ENCODE peak calls at places on chromosomes 2 and 18, in ten cellular contexts. Q is cardiac muscle cell, P is AG09319, U is fibroblast of mammary gland, D is foreskin fibroblast, G is neural progenitor cell, Y is right atrium auricular region, S is nephron progenitor cell, O is H9, L is AG09309. V is an unnamed sample.

GRCh38 chr18:76588591-76589303 is 93.7 kb upstream of the ZNF516 start:
- DNase-seq in Q (peak), P (no peak), U (no peak), D (peak), G (peak), Y (no peak), S (no peak), O (no peak), L (no peak), V (no peak)

GRCh38 chr2:215529271-215529670 is 93.4 kb upstream of the FN1 start:
- DNase-seq in Q (peak), P (no peak), U (peak), D (peak), G (no peak), Y (no peak), S (no peak), O (no peak), L (no peak), V (no peak)

GRCh38 chr2:14355102-14355501 is 277.4 kb upstream of the LRATD1 start:
- DNase-seq in Q (no peak), P (no peak), U (no peak), D (no peak), G (no peak), Y (no peak), S (no peak), O (no peak), L (no peak), V (no peak)

GRCh38 chr2:173752152-173752551 is 213.0 kb downstream of the SP3 start:
- DNase-seq in Q (peak), P (no peak), U (peak), D (peak), G (no peak), Y (no peak), S (no peak), O (no peak), L (peak), V (no peak)

GRCh38 chr18:48166336-48166875 is 235.9 kb upstream of the SMAD2 start:
- DNase-seq in Q (no peak), P (no peak), U (no peak), D (no peak), G (no peak), Y (no peak), S (no peak), O (no peak), L (no peak), V (no peak)

GRCh38 chr2:161570424-161571050 is 53.7 kb upstream of the SLC4A10 start:
- DNase-seq in Q (no peak), P (no peak), U (no peak), D (peak), G (peak), Y (no peak), S (no peak), O (no peak), L (no peak), V (no peak)

GRCh38 chr2:109720379-109721116 is 73.6 kb upstream of the RGPD5 start:
- DNase-seq in Q (no peak), P (no peak), U (no peak), D (no peak), G (no peak), Y (peak), S (no peak), O (no peak), L (no peak), V (no peak)

GRCh38 chr2:13558368-13558767 is 841.6 kb downstream of the TRIB2 start:
- DNase-seq in Q (no peak), P (no peak), U (peak), D (no peak), G (no peak), Y (no peak), S (no peak), O (no peak), L (no peak), V (no peak)

GRCh38 chr18:2502394-2502793 is 68.9 kb downstream of the METTL4 start:
- DNase-seq in Q (no peak), P (no peak), U (no peak), D (no peak), G (no peak), Y (no peak), S (no peak), O (no peak), L (no peak), V (no peak)

GRCh38 chr2:207045531-207045930 is 106.2 kb downstream of the CPO start:
- DNase-seq in Q (peak), P (no peak), U (no peak), D (no peak), G (no peak), Y (no peak), S (no peak), O (no peak), L (no peak), V (no peak)

GRCh38 chr18:21997207-21998143 is 171.9 kb upstream of the GATA6 start:
- DNase-seq in Q (peak), P (no peak), U (peak), D (peak), G (peak), Y (no peak), S (no peak), O (no peak), L (no peak), V (no peak)

GRCh38 chr18:67104700-67105284 is 411.7 kb downstream of the DSEL start:
- DNase-seq in Q (peak), P (peak), U (peak), D (peak), G (peak), Y (peak), S (peak), O (peak), L (peak), V (peak)

GRCh38 chr2:68320118-68320641 is 431 bp upstream of the CNRIP1 start:
- DNase-seq in Q (no peak), P (no peak), U (no peak), D (peak), G (peak), Y (no peak), S (peak), O (peak), L (no peak), V (peak)

GRCh38 chr2:106841886-106842645 is 43.9 kb downstream of the ST6GAL2 start:
- DNase-seq in Q (no peak), P (no peak), U (no peak), D (no peak), G (no peak), Y (no peak), S (no peak), O (no peak), L (no peak), V (no peak)

GRCh38 chr2:217864960-217865359 is 137.8 kb downstream of the TNS1 start:
- DNase-seq in Q (no peak), P (no peak), U (no peak), D (no peak), G (no peak), Y (no peak), S (no peak), O (no peak), L (no peak), V (no peak)

GRCh38 chr2:46273225-46273863 is 23.9 kb upstream of the EPAS1 start:
- DNase-seq in Q (no peak), P (no peak), U (peak), D (no peak), G (no peak), Y (no peak), S (no peak), O (no peak), L (no peak), V (no peak)

GRCh38 chr2:46276652-46277051 is 20.6 kb upstream of the EPAS1 start:
- DNase-seq in Q (peak), P (no peak), U (peak), D (peak), G (no peak), Y (no peak), S (no peak), O (no peak), L (no peak), V (no peak)

GRCh38 chr2:46277470-46278190 is 19.6 kb upstream of the EPAS1 start:
- DNase-seq in Q (no peak), P (no peak), U (no peak), D (no peak), G (no peak), Y (no peak), S (no peak), O (no peak), L (no peak), V (no peak)

GRCh38 chr2:46273919-46274318 is 23.3 kb upstream of the EPAS1 start:
- DNase-seq in Q (no peak), P (no peak), U (no peak), D (no peak), G (no peak), Y (no peak), S (no peak), O (no peak), L (no peak), V (no peak)

GRCh38 chr2:46275995-46276394 is 21.2 kb upstream of the EPAS1 start:
- DNase-seq in Q (peak), P (no peak), U (no peak), D (no peak), G (peak), Y (peak), S (peak), O (peak), L (no peak), V (peak)
- TF ChIP-seq CTCF in Q (no peak), P (no peak), U (no peak), D (no peak), G (no peak), Y (no peak), S (no peak), O (no peak), L (no peak), V (no peak)

GRCh38 chr2:190272457-190272842 is 47.2 kb downstream of the HIBCH start:
- DNase-seq in Q (no peak), P (no peak), U (no peak), D (no peak), G (no peak), Y (no peak), S (peak), O (no peak), L (no peak), V (no peak)

GRCh38 chr2:190280565-190281330 is 38.9 kb downstream of the HIBCH start:
- DNase-seq in Q (no peak), P (no peak), U (no peak), D (no peak), G (no peak), Y (no peak), S (no peak), O (no peak), L (no peak), V (no peak)

GRCh38 chr2:190271783-190272456 is 47.7 kb downstream of the HIBCH start:
- DNase-seq in Q (no peak), P (no peak), U (no peak), D (no peak), G (no peak), Y (no peak), S (no peak), O (no peak), L (no peak), V (no peak)

GRCh38 chr2:190277234-190278112 is 42.2 kb downstream of the HIBCH start:
- DNase-seq in Q (peak), P (no peak), U (peak), D (peak), G (peak), Y (no peak), S (no peak), O (no peak), L (peak), V (no peak)
- TF ChIP-seq CTCF in Q (peak), P (peak), U (peak), D (peak), G (peak), Y (no peak), S (peak), O (peak), L (peak), V (peak)

GRCh38 chr2:100246163-100247145 is 75.8 kb downstream of the LONRF2 start:
- DNase-seq in Q (no peak), P (no peak), U (peak), D (peak), G (peak), Y (no peak), S (no peak), O (no peak), L (no peak), V (peak)
- TF ChIP-seq CTCF in Q (peak), P (peak), U (peak), D (peak), G (peak), Y (peak), S (peak), O (peak), L (peak), V (peak)

GRCh38 chr2:195489101-195489500 is 167.9 kb upstream of the SLC39A10 start:
- DNase-seq in Q (peak), P (no peak), U (peak), D (peak), G (no peak), Y (no peak), S (no peak), O (no peak), L (no peak), V (peak)

GRCh38 chr2:195488567-195488966 is 168.5 kb upstream of the SLC39A10 start:
- DNase-seq in Q (no peak), P (no peak), U (no peak), D (peak), G (no peak), Y (no peak), S (no peak), O (no peak), L (no peak), V (no peak)

GRCh38 chr2:195486987-195487644 is 169.9 kb upstream of the SLC39A10 start:
- DNase-seq in Q (peak), P (no peak), U (peak), D (peak), G (no peak), Y (no peak), S (no peak), O (no peak), L (no peak), V (peak)

GRCh38 chr2:195490304-195490703 is 166.7 kb upstream of the SLC39A10 start:
- DNase-seq in Q (no peak), P (no peak), U (no peak), D (no peak), G (no peak), Y (no peak), S (no peak), O (no peak), L (no peak), V (no peak)

GRCh38 chr2:195486520-195486919 is 170.5 kb upstream of the SLC39A10 start:
- DNase-seq in Q (no peak), P (no peak), U (no peak), D (no peak), G (no peak), Y (no peak), S (no peak), O (no peak), L (no peak), V (no peak)
- TF ChIP-seq CTCF in Q (no peak), P (no peak), U (no peak), D (no peak), G (no peak), Y (no peak), S (no peak), O (no peak), L (no peak), V (no peak)